ENCODE peak calls at places on chromosomes 1 and 21, in five cellular contexts. X is CD4-positive, alpha-beta T cell; I is bronchial epithelial cell; L is LHCN-M2; M is stimulated activated CD4-positive, alpha-beta T cell treated with anti-CD3 and anti-CD28 coated beads, Interleukin-1b, Interleukin-23, amount 100 ng/mL, for 4 hours. Z is an unnamed sample.

GRCh38 chr21:45043541-45044020 is 30.8 kb upstream of the ADARB1 start:
- DNase-seq in X (no peak), I (no peak), L (no peak), M (no peak), Z (no peak)

GRCh38 chr1:12556368-12556930 is 61.6 kb downstream of the DHRS3 start:
- DNase-seq in X (no peak), I (no peak), L (peak; percentile 83), M (no peak), Z (no peak)

GRCh38 chr1:155453141-155453540 is 109.5 kb downstream of the ASH1L start:
- DNase-seq in X (no peak), I (no peak), L (no peak), M (no peak), Z (no peak)

GRCh38 chr1:180565472-180565871 is 6.7 kb downstream of the OVAAL start:
- DNase-seq in X (no peak), I (no peak), L (no peak), M (no peak), Z (no peak)

GRCh38 chr1:5978452-5978851 is 13.8 kb downstream of the NPHP4 start:
- DNase-seq in X (no peak), I (no peak), L (no peak), M (no peak), Z (no peak)

GRCh38 chr1:55974714-55975441 is 604.5 kb downstream of the PLPP3 start:
- DNase-seq in X (no peak), I (no peak), L (peak; percentile 10), M (no peak), Z (no peak)

GRCh38 chr1:39204441-39205081 is at the start of gene MACF1:
- DNase-seq in X (no peak), I (peak; percentile 74), L (peak; percentile 95), M (no peak), Z (no peak)

GRCh38 chr1:169113613-169114119 is 7.2 kb downstream of the ATP1B1 start:
- DNase-seq in X (no peak), I (peak; percentile 96), L (peak; percentile 94), M (no peak), Z (no peak)

GRCh38 chr1:33971018-33971710 is 107.3 kb downstream of the HMGB4 start:
- DNase-seq in X (no peak), I (no peak), L (no peak), M (no peak), Z (no peak)

GRCh38 chr1:115980998-115981993 is 5.0 kb downstream of the SLC22A15 start:
- DNase-seq in X (no peak), I (peak; percentile 57), L (peak; percentile 71), M (no peak), Z (no peak)

GRCh38 chr21:44816761-44817505 is 929 bp downstream of the SUMO3 start:
- DNase-seq in X (no peak), I (no peak), L (no peak), M (no peak), Z (no peak)

GRCh38 chr1:220894025-220894923 is 15.0 kb downstream of the HLX start:
- DNase-seq in X (no peak), I (no peak), L (no peak), M (no peak), Z (no peak)